ENCODE peak calls at places on chromosomes 5 and 9, in five cellular contexts. One of them, this sample, is unnamed.

GRCh38 chr9:117707561-117707960 is 3.4 kb downstream of the TLR4 start:
- DNase-seq in K562: no peak
- DNase-seq in HepG2: no peak
- DNase-seq in GM12892: no peak
- DNase-seq in SK-N-SH: no peak
- DNase-seq in this sample: no peak

GRCh38 chr5:139443766-139444473 is 4.6 kb upstream of the DNAJC18 start:
- DNase-seq in K562: no peak
- DNase-seq in HepG2: no peak
- DNase-seq in GM12892: no peak
- DNase-seq in SK-N-SH: peak
- DNase-seq in this sample: no peak

GRCh38 chr5:179762079-179762780 is 29.6 kb downstream of the MAML1 start:
- DNase-seq in K562: peak
- DNase-seq in HepG2: peak
- DNase-seq in GM12892: no peak
- DNase-seq in SK-N-SH: peak
- DNase-seq in this sample: no peak

GRCh38 chr5:178240772-178241171 is 8.2 kb upstream of the PHYKPL start:
- DNase-seq in K562: no peak
- DNase-seq in HepG2: no peak
- DNase-seq in GM12892: no peak
- DNase-seq in SK-N-SH: no peak
- DNase-seq in this sample: no peak

GRCh38 chr9:124110307-124110915 is 98.8 kb downstream of the LHX2 start:
- DNase-seq in K562: peak
- DNase-seq in HepG2: peak
- DNase-seq in GM12892: peak
- DNase-seq in SK-N-SH: no peak
- DNase-seq in this sample: peak

GRCh38 chr5:178394074-178394473 is 161.5 kb upstream of the PHYKPL start:
- DNase-seq in K562: no peak
- DNase-seq in HepG2: no peak
- DNase-seq in GM12892: no peak
- DNase-seq in SK-N-SH: peak
- DNase-seq in this sample: no peak

GRCh38 chr5:35313296-35313695 is 83.0 kb upstream of the PRLR start:
- DNase-seq in K562: no peak
- DNase-seq in HepG2: no peak
- DNase-seq in GM12892: no peak
- DNase-seq in SK-N-SH: no peak
- DNase-seq in this sample: no peak

GRCh38 chr5:99059685-99060084 is 130.9 kb upstream of the CHD1 start:
- DNase-seq in K562: no peak
- DNase-seq in HepG2: no peak
- DNase-seq in GM12892: no peak
- DNase-seq in SK-N-SH: no peak
- DNase-seq in this sample: no peak

GRCh38 chr9:72292874-72293607 is 72.0 kb downstream of the ZFAND5 start:
- DNase-seq in K562: no peak
- DNase-seq in HepG2: no peak
- DNase-seq in GM12892: no peak
- DNase-seq in SK-N-SH: no peak
- DNase-seq in this sample: no peak

GRCh38 chr5:5941486-5941885 is 436.9 kb downstream of the MED10 start:
- DNase-seq in K562: no peak
- DNase-seq in HepG2: no peak
- DNase-seq in GM12892: no peak
- DNase-seq in SK-N-SH: no peak
- DNase-seq in this sample: no peak

GRCh38 chr9:104854613-104855012 is 73.3 kb downstream of the ABCA1 start:
- DNase-seq in K562: no peak
- DNase-seq in HepG2: peak
- DNase-seq in GM12892: no peak
- DNase-seq in SK-N-SH: no peak
- DNase-seq in this sample: no peak

GRCh38 chr5:15425802-15426201 is 74.2 kb upstream of the FBXL7 start:
- DNase-seq in K562: no peak
- DNase-seq in HepG2: no peak
- DNase-seq in GM12892: no peak
- DNase-seq in SK-N-SH: no peak
- DNase-seq in this sample: no peak

GRCh38 chr5:140926903-140927573 is 939 bp downstream of the PCDHAC1 start:
- DNase-seq in K562: no peak
- DNase-seq in HepG2: no peak
- DNase-seq in GM12892: no peak
- DNase-seq in SK-N-SH: no peak
- DNase-seq in this sample: no peak

GRCh38 chr9:109996936-109997580 is 210.9 kb downstream of the C9orf152 start:
- DNase-seq in K562: no peak
- DNase-seq in HepG2: no peak
- DNase-seq in GM12892: no peak
- DNase-seq in SK-N-SH: no peak
- DNase-seq in this sample: no peak

GRCh38 chr9:112033237-112034215 is 136.9 kb downstream of the UGCG start:
- DNase-seq in K562: no peak
- DNase-seq in HepG2: peak
- DNase-seq in GM12892: no peak
- DNase-seq in SK-N-SH: no peak
- DNase-seq in this sample: no peak

DNA sequence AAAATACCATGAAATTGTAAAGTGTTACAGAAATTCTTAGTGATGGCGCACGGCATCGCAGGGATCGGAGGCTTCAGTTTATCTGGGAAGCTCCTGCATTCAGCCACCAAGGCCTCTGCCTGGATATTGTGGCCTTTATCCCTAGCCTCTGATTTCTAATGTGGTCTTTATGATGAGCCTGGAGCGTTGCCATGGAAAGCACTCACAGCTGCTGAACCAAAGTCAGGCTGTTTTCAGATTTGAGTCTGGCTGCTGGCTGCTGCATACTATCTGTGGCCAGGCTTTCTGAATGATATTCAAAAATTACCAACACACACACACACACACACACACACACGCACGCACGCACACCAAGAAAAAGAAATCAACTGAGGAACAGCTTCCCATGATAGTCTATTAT is 101.1 kb upstream of the ZNF366 start:
- DNase-seq in K562: no peak
- DNase-seq in HepG2: no peak
- DNase-seq in GM12892: no peak
- DNase-seq in SK-N-SH: peak
- DNase-seq in this sample: no peak
- TF ChIP-seq TAF1 in K562: no peak
- TF ChIP-seq TAF1 in HepG2: no peak
- TF ChIP-seq TAF1 in GM12892: no peak
- TF ChIP-seq TAF1 in SK-N-SH: no peak
- TF ChIP-seq TAF1 in this sample: no peak

DNA sequence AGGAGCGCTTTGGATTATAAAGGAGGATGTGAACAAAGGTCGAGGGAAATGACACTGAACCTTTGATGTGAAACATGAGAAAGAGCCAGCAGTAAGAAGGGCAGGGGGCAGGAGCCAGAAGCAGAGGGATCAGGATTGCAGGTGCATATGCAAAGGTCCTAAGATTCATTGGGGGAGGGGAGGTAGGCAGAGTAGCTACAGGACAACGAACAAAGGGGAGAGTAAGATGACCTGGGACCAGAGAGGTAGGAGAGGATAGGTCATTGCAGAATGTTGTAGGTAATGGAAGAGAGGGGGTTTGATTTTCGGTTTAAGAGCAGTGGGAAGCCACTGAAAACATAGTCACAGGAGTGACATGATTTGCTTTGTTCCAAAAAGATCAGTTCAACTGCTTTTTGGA is 129.2 kb upstream of the TRPM3 start:
- DNase-seq in K562: no peak
- DNase-seq in HepG2: no peak
- DNase-seq in GM12892: no peak
- DNase-seq in SK-N-SH: no peak
- DNase-seq in this sample: no peak
- TF ChIP-seq TAF1 in K562: no peak
- TF ChIP-seq TAF1 in HepG2: no peak
- TF ChIP-seq TAF1 in GM12892: no peak
- TF ChIP-seq TAF1 in SK-N-SH: no peak
- TF ChIP-seq TAF1 in this sample: no peak

GRCh38 chr5:110812639-110813038 is 73.8 kb downstream of the SLC25A46 start:
- DNase-seq in K562: no peak
- DNase-seq in HepG2: no peak
- DNase-seq in GM12892: no peak
- DNase-seq in SK-N-SH: no peak
- DNase-seq in this sample: no peak

GRCh38 chr5:110815916-110816605 is 77.3 kb downstream of the SLC25A46 start:
- DNase-seq in K562: no peak
- DNase-seq in HepG2: no peak
- DNase-seq in GM12892: no peak
- DNase-seq in SK-N-SH: no peak
- DNase-seq in this sample: no peak

GRCh38 chr5:110817437-110817836 is 78.6 kb downstream of the SLC25A46 start:
- DNase-seq in K562: peak
- DNase-seq in HepG2: no peak
- DNase-seq in GM12892: no peak
- DNase-seq in SK-N-SH: no peak
- DNase-seq in this sample: no peak
- TF ChIP-seq TAF1 in K562: no peak
- TF ChIP-seq TAF1 in HepG2: no peak
- TF ChIP-seq TAF1 in GM12892: no peak
- TF ChIP-seq TAF1 in SK-N-SH: no peak
- TF ChIP-seq TAF1 in this sample: no peak

GRCh38 chr9:96048116-96048953 is 172.8 kb downstream of the ERCC6L2 start:
- DNase-seq in K562: no peak
- DNase-seq in HepG2: peak
- DNase-seq in GM12892: no peak
- DNase-seq in SK-N-SH: peak
- DNase-seq in this sample: no peak
- TF ChIP-seq TAF1 in K562: no peak
- TF ChIP-seq TAF1 in HepG2: no peak
- TF ChIP-seq TAF1 in GM12892: no peak
- TF ChIP-seq TAF1 in SK-N-SH: no peak
- TF ChIP-seq TAF1 in this sample: no peak

DNA sequence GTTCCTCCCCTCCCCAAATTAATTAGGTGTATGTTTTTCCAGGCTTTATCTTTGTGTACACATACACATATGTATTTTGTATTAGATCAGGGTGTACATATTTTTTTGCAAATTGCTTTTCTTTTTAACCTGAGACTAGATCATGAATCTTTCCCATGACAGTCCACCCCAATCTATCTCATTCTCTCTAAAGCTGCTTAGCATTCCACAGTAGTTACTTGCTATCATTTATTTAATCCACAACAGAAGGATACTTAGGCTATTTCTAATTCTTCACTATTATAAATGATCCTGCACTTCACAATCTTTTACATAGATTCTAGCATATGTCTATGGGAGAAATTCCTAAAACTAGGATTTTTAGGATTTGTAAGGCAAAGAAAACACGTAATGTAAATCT is 43.9 kb downstream of the SH3RF2 start:
- DNase-seq in K562: no peak
- DNase-seq in HepG2: no peak
- DNase-seq in GM12892: no peak
- DNase-seq in SK-N-SH: no peak
- DNase-seq in this sample: no peak
- TF ChIP-seq TAF1 in K562: no peak
- TF ChIP-seq TAF1 in HepG2: no peak
- TF ChIP-seq TAF1 in GM12892: no peak
- TF ChIP-seq TAF1 in SK-N-SH: no peak
- TF ChIP-seq TAF1 in this sample: no peak

GRCh38 chr5:171750316-171750788 is 35.3 kb upstream of the SMIM23 start:
- DNase-seq in K562: no peak
- DNase-seq in HepG2: peak
- DNase-seq in GM12892: no peak
- DNase-seq in SK-N-SH: peak
- DNase-seq in this sample: no peak
- TF ChIP-seq TAF1 in K562: no peak
- TF ChIP-seq TAF1 in HepG2: no peak
- TF ChIP-seq TAF1 in GM12892: no peak
- TF ChIP-seq TAF1 in SK-N-SH: no peak
- TF ChIP-seq TAF1 in this sample: no peak

DNA sequence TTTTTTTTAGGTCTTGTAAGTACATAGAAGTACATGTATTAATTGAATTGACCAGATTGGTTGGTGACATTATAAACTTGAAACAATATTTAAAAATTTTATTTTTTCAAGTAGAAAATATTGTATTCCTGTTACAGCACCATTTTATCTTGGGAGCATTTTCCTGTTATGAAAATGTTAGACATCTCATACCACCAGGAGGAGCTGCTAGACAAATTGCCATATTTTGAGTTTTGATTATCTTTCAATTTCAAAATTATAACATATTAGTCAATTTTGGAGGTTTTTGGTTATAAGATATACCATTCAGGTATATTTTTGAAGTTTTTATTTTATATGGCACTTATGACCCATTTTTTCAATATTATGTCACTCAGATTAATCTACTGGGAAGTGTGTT is 84.4 kb downstream of the CNTLN start:
- DNase-seq in K562: no peak
- DNase-seq in HepG2: no peak
- DNase-seq in GM12892: no peak
- DNase-seq in SK-N-SH: no peak
- DNase-seq in this sample: no peak
- TF ChIP-seq TAF1 in K562: no peak
- TF ChIP-seq TAF1 in HepG2: no peak
- TF ChIP-seq TAF1 in GM12892: no peak
- TF ChIP-seq TAF1 in SK-N-SH: no peak
- TF ChIP-seq TAF1 in this sample: no peak

GRCh38 chr5:135322271-135322670 is 76.8 kb downstream of the MACROH2A1 start:
- DNase-seq in K562: no peak
- DNase-seq in HepG2: no peak
- DNase-seq in GM12892: no peak
- DNase-seq in SK-N-SH: no peak
- DNase-seq in this sample: no peak
- TF ChIP-seq TAF1 in K562: no peak
- TF ChIP-seq TAF1 in HepG2: no peak
- TF ChIP-seq TAF1 in GM12892: no peak
- TF ChIP-seq TAF1 in SK-N-SH: no peak
- TF ChIP-seq TAF1 in this sample: no peak

DNA sequence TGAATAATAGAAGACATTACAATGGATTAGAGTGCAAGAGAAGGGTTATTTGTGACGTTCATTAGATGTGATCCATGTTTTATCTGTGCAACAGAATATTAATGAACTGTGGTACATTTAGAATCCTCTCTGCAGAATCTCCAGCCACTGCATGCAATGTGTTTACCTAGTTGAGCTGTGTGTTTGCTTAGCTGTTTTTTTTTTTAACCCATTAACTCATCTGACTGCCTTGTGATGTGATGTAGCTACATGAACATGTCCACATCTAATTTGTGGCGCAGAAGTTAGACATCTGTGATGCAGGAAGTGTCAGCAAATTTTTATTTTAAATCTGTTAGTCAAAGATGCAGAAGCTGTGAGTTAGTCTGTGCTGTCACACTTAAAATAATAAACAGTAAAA is 236.9 kb downstream of the CD180 start:
- DNase-seq in K562: no peak
- DNase-seq in HepG2: peak
- DNase-seq in GM12892: no peak
- DNase-seq in SK-N-SH: no peak
- DNase-seq in this sample: no peak
- TF ChIP-seq TAF1 in K562: no peak
- TF ChIP-seq TAF1 in HepG2: no peak
- TF ChIP-seq TAF1 in GM12892: no peak
- TF ChIP-seq TAF1 in SK-N-SH: no peak
- TF ChIP-seq TAF1 in this sample: no peak

GRCh38 chr9:136858844-136859757 is 7.0 kb downstream of the MAMDC4 start:
- DNase-seq in K562: no peak
- DNase-seq in HepG2: no peak
- DNase-seq in GM12892: no peak
- DNase-seq in SK-N-SH: no peak
- DNase-seq in this sample: no peak
- TF ChIP-seq TAF1 in K562: no peak
- TF ChIP-seq TAF1 in HepG2: no peak
- TF ChIP-seq TAF1 in GM12892: no peak
- TF ChIP-seq TAF1 in SK-N-SH: no peak
- TF ChIP-seq TAF1 in this sample: no peak

This sample was measured in GM12891.